ENCODE peak calls at places on chromosomes 16 and 17, in seven cellular contexts. G is neural progenitor cell, C is MM.1S, P is fibroblast of lung, S is K562, Y is mammary epithelial cell, U is GM23248. J is an unnamed sample.

GRCh38 chr16:14196011-14196410 is 124.9 kb downstream of the MRTFB start:
- DNase-seq in G (no peak), C (no peak), P (peak), S (no peak), Y (no peak), U (no peak), J (peak)

GRCh38 chr17:80789356-80789902 is 202.2 kb upstream of the CHMP6 start:
- DNase-seq in G (no peak), C (no peak), P (peak), S (no peak), Y (peak), U (peak), J (peak)

GRCh38 chr17:46071796-46072195 is 72.7 kb downstream of the STH start:
- DNase-seq in G (peak), C (no peak), P (no peak), S (no peak), Y (no peak), U (no peak), J (no peak)

GRCh38 chr16:27547134-27547533 is 2.6 kb downstream of the GTF3C1 start:
- DNase-seq in G (no peak), C (no peak), P (peak), S (peak), Y (peak), U (peak), J (peak)

GRCh38 chr17:21211825-21212479 is 2.0 kb downstream of the TMEM11 start:
- DNase-seq in G (no peak), C (no peak), P (no peak), S (no peak), Y (no peak), U (peak), J (no peak)

GRCh38 chr16:14378131-14378551 is 251.9 kb downstream of the PARN start:
- DNase-seq in G (no peak), C (peak), P (peak), S (peak), Y (peak), U (peak), J (peak)

GRCh38 chr16:88686439-88687253 is at the start of gene SNAI3:
- DNase-seq in G (peak), C (peak), P (no peak), S (peak), Y (peak), U (peak), J (no peak)

GRCh38 chr16:70761656-70762055 is 39.3 kb downstream of the VAC14 start:
- DNase-seq in G (no peak), C (no peak), P (no peak), S (no peak), Y (no peak), U (no peak), J (no peak)

GRCh38 chr16:56885446-56886162 is 20.6 kb downstream of the SLC12A3 start:
- DNase-seq in G (no peak), C (no peak), P (no peak), S (peak), Y (no peak), U (no peak), J (no peak)

GRCh38 chr17:74840989-74841666 is 18.6 kb downstream of the GRIN2C start:
- DNase-seq in G (peak), C (no peak), P (peak), S (peak), Y (peak), U (peak), J (no peak)

GRCh38 chr16:85984947-85985451 is 86.0 kb downstream of the IRF8 start:
- DNase-seq in G (no peak), C (no peak), P (no peak), S (no peak), Y (no peak), U (no peak), J (no peak)

DNA sequence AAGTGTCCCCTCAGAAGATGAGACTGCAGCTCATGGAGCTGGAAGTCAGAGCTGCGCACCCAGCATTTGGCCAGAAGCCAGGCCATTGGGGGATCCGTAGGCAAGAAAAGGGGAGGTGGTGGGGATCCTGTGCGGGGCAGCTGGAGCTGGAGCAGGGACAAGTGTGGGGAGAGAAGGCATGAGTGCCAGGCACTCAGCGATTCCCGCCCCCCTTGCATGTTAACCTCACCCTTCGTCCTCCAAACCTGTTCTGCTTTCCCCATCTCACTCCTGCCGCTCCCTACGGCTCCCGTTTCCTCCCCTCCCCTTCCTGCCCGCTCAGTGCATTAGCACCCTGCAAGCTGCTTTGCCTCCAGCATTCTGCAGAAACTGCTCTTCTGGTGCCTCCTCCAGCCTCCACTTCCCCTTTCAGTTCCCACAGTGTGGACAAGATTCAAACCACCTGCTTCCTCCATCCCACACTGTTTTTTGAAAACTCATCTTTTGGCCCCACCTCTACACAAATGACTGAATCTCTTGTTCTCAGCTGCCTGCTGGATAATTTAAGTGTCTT is 5.6 kb downstream of the ALOX15 start:
- DNase-seq in G (no peak), C (peak), P (no peak), S (no peak), Y (no peak), U (no peak), J (no peak)
- TF ChIP-seq EZH2 in G (no peak), C (no peak), P (no peak), S (no peak), Y (no peak), U (no peak), J (no peak)

GRCh38 chr17:61458491-61459433 is 6.5 kb downstream of the TBX4 start:
- DNase-seq in G (no peak), C (no peak), P (no peak), S (no peak), Y (no peak), U (no peak), J (no peak)

GRCh38 chr17:61456688-61457225 is 4.5 kb downstream of the TBX4 start:
- DNase-seq in G (peak), C (no peak), P (no peak), S (no peak), Y (no peak), U (peak), J (no peak)

GRCh38 chr17:61458000-61458399 is 5.8 kb downstream of the TBX4 start:
- DNase-seq in G (no peak), C (no peak), P (no peak), S (no peak), Y (no peak), U (no peak), J (no peak)

GRCh38 chr17:61455754-61456681 is 3.8 kb downstream of the TBX4 start:
- DNase-seq in G (peak), C (no peak), P (peak), S (no peak), Y (no peak), U (no peak), J (no peak)

DNA sequence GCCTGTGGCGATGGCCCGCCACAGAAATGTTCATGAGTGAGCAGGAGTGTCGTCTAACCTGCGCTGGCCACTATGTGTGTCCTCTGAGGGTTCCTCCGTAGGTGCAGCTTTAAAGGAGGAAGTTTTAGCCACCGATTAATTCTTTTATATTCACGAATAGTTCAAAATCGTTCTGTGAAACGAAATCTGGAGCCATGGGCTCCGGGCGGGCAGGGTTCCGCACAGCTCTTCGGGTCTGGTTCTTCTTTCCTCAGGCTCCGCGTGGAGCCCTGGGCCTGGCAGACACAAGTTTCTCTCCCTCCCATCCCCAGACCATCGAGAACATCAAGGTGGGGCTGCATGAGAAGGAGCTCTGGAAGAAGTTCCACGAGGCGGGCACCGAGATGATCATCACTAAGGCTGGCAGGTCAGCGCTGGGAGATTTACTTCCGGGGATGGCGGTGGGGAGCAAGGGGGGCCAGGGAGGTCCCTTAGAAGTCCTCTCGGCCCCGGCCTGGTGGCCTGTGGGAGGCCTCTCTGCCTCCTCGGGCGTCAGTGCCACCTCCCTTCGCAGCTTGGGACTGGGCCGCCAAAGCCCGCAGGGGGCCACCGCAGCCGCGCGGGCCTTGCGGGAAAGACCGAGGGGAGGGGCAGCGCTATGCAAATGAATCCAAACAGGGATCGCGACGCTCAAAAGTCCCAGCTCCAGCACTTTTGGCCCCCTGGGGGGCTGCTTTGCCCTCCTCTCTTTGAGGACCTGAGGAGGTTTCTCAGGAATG is 5.2 kb downstream of the TBX4 start:
- DNase-seq in G (peak), C (no peak), P (no peak), S (no peak), Y (no peak), U (peak), J (no peak)
- TF ChIP-seq EZH2 in G (peak), C (no peak), P (no peak), S (no peak), Y (no peak), U (peak), J (peak)

GRCh38 chr17:29588561-29589411 is 662 bp downstream of the GIT1 start:
- DNase-seq in G (peak), C (peak), P (peak), S (peak), Y (no peak), U (peak), J (peak)
- TF ChIP-seq EZH2 in G (no peak), C (no peak), P (no peak), S (no peak), Y (no peak), U (no peak), J (no peak)

GRCh38 chr17:38418693-38419507 is 9.4 kb upstream of the ARHGAP23 start:
- DNase-seq in G (peak), C (no peak), P (no peak), S (peak), Y (no peak), U (peak), J (no peak)
- TF ChIP-seq EZH2 in G (peak), C (no peak), P (peak), S (no peak), Y (peak), U (peak), J (peak)

J was measured in astrocyte.